ENCODE peak calls at places on chromosomes 2 and 18, in four cellular contexts. U, H, M and E are unnamed samples.

GRCh38 chr2:154978244-154978643 is 279.7 kb downstream of the KCNJ3 start:
- DNase-seq in U (no peak), H (no peak), M (no peak), E (no peak)

GRCh38 chr18:57942493-57942892 is 101.5 kb upstream of the NEDD4L start:
- DNase-seq in U (no peak), H (no peak), M (no peak), E (no peak)

GRCh38 chr2:172437419-172438063 is 10.2 kb downstream of the ITGA6 start:
- DNase-seq in M (no peak), H (no peak), U (no peak), E (no peak)

GRCh38 chr2:229152784-229153183 is 118.3 kb downstream of the PID1 start:
- DNase-seq in U (no peak), H (no peak), M (no peak), E (no peak)

GRCh38 chr2:236120829-236121228 is 47.4 kb downstream of the GBX2 start:
- DNase-seq in M (no peak), H (no peak), U (no peak), E (no peak)

GRCh38 chr2:98212291-98212690 is 125.3 kb downstream of the VWA3B start:
- DNase-seq in M (no peak), U (no peak), H (no peak), E (no peak)

GRCh38 chr2:122815120-122815519 is 1059.7 kb downstream of the TSN start:
- DNase-seq in H (no peak), M (no peak), U (no peak), E (no peak)

GRCh38 chr2:30514134-30514860 is 67.3 kb downstream of the LCLAT1 start:
- DNase-seq in H (peak; percentile 5), U (peak; percentile 88), M (no peak), E (no peak)

GRCh38 chr18:9335255-9336045 is 877 bp downstream of the TWSG1 start:
- DNase-seq in U (peak; percentile 29), M (no peak), H (peak; percentile 51), E (no peak)

GRCh38 chr2:241125626-241126025 is 23.5 kb upstream of the MTERF4 start:
- DNase-seq in M (no peak), U (no peak), H (no peak), E (no peak)

GRCh38 chr2:54060000-54060399 is 55.4 kb upstream of the ACYP2 start:
- DNase-seq in H (no peak), M (no peak), U (peak; percentile 65), E (no peak)

GRCh38 chr2:78811955-78812610 is 213.4 kb upstream of the REG3G start:
- DNase-seq in H (no peak), U (no peak), M (no peak), E (no peak)

GRCh38 chr18:3508576-3509559 is 58.9 kb downstream of the TGIF1 start:
- DNase-seq in U (no peak), M (no peak), H (no peak), E (no peak)

GRCh38 chr2:182553483-182553882 is 126.6 kb upstream of the PDE1A start:
- DNase-seq in U (no peak), M (no peak), H (no peak), E (no peak)

GRCh38 chr2:174918886-174919526 is 86.2 kb downstream of the CHN1 start:
- DNase-seq in U (no peak), H (no peak), M (no peak), E (no peak)

GRCh38 chr2:188726561-188727247 is 247.5 kb upstream of the COL3A1 start:
- DNase-seq in H (no peak), U (no peak), M (no peak), E (peak; percentile 5)

GRCh38 chr2:133286326-133286922 is 281.8 kb downstream of the NCKAP5 start:
- DNase-seq in H (no peak), U (peak; percentile 81), M (no peak), E (no peak)

GRCh38 chr18:2891526-2892431 is 45.0 kb downstream of the EMILIN2 start:
- DNase-seq in H (no peak), U (no peak), M (no peak), E (no peak)

GRCh38 chr2:44642123-44642857 is 280.5 kb downstream of the CAMKMT start:
- DNase-seq in M (no peak), U (no peak), H (no peak), E (no peak)

GRCh38 chr18:48460929-48461583 is 51.9 kb upstream of the ZBTB7C start:
- DNase-seq in H (no peak), M (no peak), U (peak; percentile 31), E (no peak)

GRCh38 chr2:187689372-187689771 is 135.1 kb upstream of the TFPI start:
- DNase-seq in H (peak; percentile 71), U (peak; percentile 74), M (no peak), E (no peak)

GRCh38 chr2:56580242-56580641 is 396.5 kb downstream of the CCDC85A start:
- DNase-seq in H (no peak), M (no peak), U (peak; percentile 19), E (peak; percentile 11)

DNA sequence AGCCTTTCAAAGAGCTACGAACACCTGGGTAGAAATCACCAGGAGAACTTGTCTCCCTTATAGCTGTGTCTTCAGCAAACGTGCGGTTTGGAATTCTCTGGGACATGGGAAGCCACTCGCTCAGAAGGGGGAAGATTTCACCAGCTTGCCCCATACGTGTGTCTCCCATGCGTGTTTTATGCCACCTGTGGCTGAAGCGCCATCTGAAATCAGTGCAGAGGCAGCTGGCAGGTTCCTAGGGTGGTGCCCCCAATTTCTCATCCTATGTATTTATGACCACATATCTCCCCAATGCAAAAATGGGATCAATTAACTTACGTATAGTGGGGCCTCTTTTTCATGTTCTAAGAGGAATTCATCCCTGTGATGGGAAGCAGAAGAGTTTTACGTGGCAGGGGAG is 81.6 kb downstream of the TPO start:
- DNase-seq in M (no peak), U (no peak), H (no peak), E (no peak)
- H3K9me1 ChIP-seq in M (no peaks in the 10 kb centered on the region), U (no peaks in the 10 kb centered on the region), H (no peaks in the 10 kb centered on the region), E (no peaks in the 10 kb centered on the region)

DNA sequence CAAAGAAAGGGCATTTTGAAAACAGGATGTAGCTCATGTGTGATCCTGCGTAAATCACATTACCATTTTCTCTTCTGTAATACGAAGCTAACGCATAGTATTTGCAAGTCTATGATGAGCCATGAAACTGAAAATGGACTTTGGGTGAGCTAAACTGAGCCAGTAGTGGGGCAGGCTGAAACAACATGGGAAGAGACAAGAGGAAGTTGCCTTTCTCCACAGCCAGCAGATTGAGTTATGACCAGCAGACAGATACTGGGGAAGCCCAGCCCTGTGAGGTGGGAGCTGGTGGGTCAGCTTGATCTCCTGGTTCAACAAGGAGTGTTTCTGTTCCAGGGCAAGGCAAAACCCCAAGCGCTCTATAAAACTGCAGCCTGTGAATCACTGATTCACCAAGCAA is 11.8 kb downstream of the CYRIA start:
- DNase-seq in H (no peak), U (no peak), M (no peak), E (no peak)
- H3K4me3 ChIP-seq in H (no peak overlapping the region), U (no peak overlapping the region), M (no peak overlapping the region), E (no peak overlapping the region)

GRCh38 chr2:180004731-180005130 is 2.4 kb downstream of the CWC22 start:
- DNase-seq in H (no peak), M (no peak), U (peak; percentile 13), E (no peak)
- H3K9me1 ChIP-seq in H (no peaks in the 10 kb centered on the region), M (no peaks in the 10 kb centered on the region), U (no peaks in the 10 kb centered on the region), E (no peaks in the 10 kb centered on the region)

DNA sequence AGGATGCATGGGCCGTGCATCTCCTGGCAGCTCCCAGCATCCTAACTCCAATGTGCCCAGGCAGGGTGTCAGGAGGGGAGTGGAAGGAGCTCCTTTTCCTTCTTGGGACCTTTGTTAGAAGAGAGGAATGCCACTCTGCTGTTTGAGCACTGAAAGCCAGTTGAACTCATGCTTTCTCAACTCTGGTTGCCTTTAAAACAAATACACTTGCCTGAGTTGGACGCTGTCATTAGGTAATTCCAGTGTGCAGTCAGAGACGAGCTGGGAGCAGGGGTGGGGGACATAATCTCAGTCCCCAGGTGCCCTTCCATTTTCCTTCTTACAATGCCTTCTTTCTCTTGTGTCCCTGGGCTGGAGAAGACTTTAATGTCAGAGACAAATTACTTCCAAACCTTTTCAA is 44.4 kb upstream of the IL1R2 start:
- DNase-seq in H (no peak), U (no peak), M (no peak), E (no peak)
- H3K4me3 ChIP-seq in H (no peak overlapping the region), U (no peak overlapping the region), M (no peak overlapping the region), E (no peak overlapping the region)

GRCh38 chr2:178315488-178315948 is 121.2 kb downstream of the OSBPL6 start:
- DNase-seq in M (no peak), U (no peak), H (no peak), E (no peak)
- H3K9me1 ChIP-seq in M (no peaks in the 10 kb centered on the region), U (peaks cover 5% of the 10 kb centered on the region), H (no peaks in the 10 kb centered on the region), E (no peaks in the 10 kb centered on the region)

DNA sequence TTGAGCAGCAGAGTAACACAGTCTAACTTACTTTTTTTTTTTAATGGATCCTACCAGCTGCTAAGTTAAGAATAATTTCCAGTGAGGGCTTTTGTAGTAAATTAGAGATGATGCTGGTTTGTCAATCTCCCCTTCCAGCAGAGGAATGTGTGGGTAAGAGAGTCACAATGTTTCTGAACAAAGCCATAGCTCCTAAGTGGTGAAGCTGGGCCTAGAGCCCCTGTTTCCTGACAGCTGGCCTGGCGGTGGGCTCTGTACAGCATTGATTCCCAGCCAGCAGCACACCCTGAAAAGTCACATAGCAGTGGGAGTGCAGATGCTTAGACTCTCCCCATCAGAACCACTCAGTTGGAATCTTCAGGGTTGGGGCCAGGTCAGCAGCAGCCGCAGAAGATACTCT is 24.4 kb downstream of the CAPG start:
- DNase-seq in H (no peak), U (no peak), M (no peak), E (no peak)
- H3K4me3 ChIP-seq in H (no peak overlapping the region), U (no peak overlapping the region), M (no peak overlapping the region), E (no peak overlapping the region)

DNA sequence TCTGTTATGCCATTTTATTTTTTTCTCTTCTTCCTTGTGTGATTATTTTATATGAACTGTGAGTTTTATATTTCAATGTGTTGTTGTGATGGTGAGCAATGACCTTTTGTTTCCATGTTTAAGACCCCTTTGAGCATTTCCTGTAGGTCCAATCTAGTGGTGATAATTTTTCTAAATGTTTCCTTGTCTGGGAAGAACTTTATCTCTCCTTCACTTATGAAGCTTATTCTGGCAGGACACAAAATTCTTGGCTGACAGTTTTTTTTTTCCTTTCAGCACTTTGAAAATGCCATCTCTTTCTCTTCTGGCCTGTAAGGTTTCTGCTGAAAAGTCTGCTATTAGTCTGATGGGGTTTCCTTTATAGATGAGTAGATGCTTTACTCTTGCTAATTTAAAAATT is 53.2 kb downstream of the G6PC2 start:
- DNase-seq in M (no peak), U (no peak), H (no peak), E (no peak)
- H3K9me1 ChIP-seq in M (no peaks in the 10 kb centered on the region), U (no peaks in the 10 kb centered on the region), H (no peaks in the 10 kb centered on the region), E (no peaks in the 10 kb centered on the region)